ENCODE peak calls at places on chromosomes 12 and 14, in four cellular contexts. Z is activated naive CD8-positive, alpha-beta T cell treated with anti-CD3 and anti-CD28 coated beads, Interleukin-2, amount 50 U/mL, for 16 hours; W is hippocampal formation; D is stimulated activated CD8-positive, alpha-beta memory T cell treated with anti-CD3 and anti-CD28 coated beads, Interleukin-4, amount 100 ng/mL, for 1 hour. B is an unnamed sample.

GRCh38 chr12:117507547-117507946 is 146.1 kb upstream of the NOS1 start:
- DNase-seq in D (no peak), W (no peak), Z (no peak), B (no peak)

GRCh38 chr12:15700595-15700994 is 88.6 kb downstream of the EPS8 start:
- DNase-seq in Z (no peak), W (no peak), D (no peak), B (no peak)

GRCh38 chr12:99605-100004 is 33.0 kb downstream of the IQSEC3 start:
- DNase-seq in Z (no peak), W (no peak), D (no peak), B (no peak)

GRCh38 chr12:90652280-90652679 is 302.7 kb downstream of the CCER1 start:
- DNase-seq in W (no peak), Z (no peak), D (no peak), B (no peak)

GRCh38 chr12:122064034-122064777 is 14.3 kb upstream of the MLXIP start:
- DNase-seq in Z (no peak), W (peak), D (no peak), B (peak)

GRCh38 chr12:65593206-65593833 is 231.0 kb upstream of the HMGA2 start:
- DNase-seq in W (no peak), D (no peak), Z (no peak), B (no peak)

GRCh38 chr14:92589213-92589852 is 75.8 kb downstream of the RIN3 start:
- DNase-seq in W (no peak), Z (no peak), D (no peak), B (no peak)

GRCh38 chr12:66035289-66035961 is 95.1 kb downstream of the LLPH start:
- DNase-seq in W (no peak), Z (no peak), D (no peak), B (no peak)

GRCh38 chr12:105561981-105562726 is 231.7 kb downstream of the C12orf75 start:
- DNase-seq in D (no peak), Z (no peak), W (no peak), B (no peak)

GRCh38 chr14:58107947-58108552 is 44.0 kb downstream of the ARMH4 start:
- DNase-seq in D (no peak), Z (no peak), W (peak), B (peak)

B was measured in hypothalamus.